ENCODE peak calls at places on chromosomes 5 and 9, in five cellular contexts. J, N, K, Q and R are unnamed samples.

GRCh38 chr9:126667190-126668055 is 53.7 kb downstream of the LMX1B start:
- DNase-seq in J (no peak), N (no peak), K (no peak), Q (no peak), R (no peak)

GRCh38 chr5:157976429-157976828 is 117.5 kb upstream of the CLINT1 start:
- DNase-seq in J (no peak), N (no peak), K (no peak), Q (no peak), R (no peak)

GRCh38 chr5:6190838-6191237 is 187.5 kb downstream of the MED10 start:
- DNase-seq in J (no peak), N (no peak), K (no peak), Q (no peak), R (no peak)

GRCh38 chr5:109247943-109248342 is 161.8 kb downstream of the PJA2 start:
- DNase-seq in J (no peak), N (no peak), K (no peak), Q (no peak), R (no peak)

GRCh38 chr5:159214486-159215271 is 5.3 kb upstream of the RNF145 start:
- DNase-seq in J (no peak), N (no peak), K (no peak), Q (no peak), R (no peak)

GRCh38 chr9:89871871-89872331 is 267.1 kb downstream of the GADD45G start:
- DNase-seq in J (no peak), N (no peak), K (peak; percentile 34), Q (no peak), R (no peak)

GRCh38 chr5:53253421-53253871 is 143.9 kb upstream of the MOCS2 start:
- DNase-seq in J (no peak), N (no peak), K (no peak), Q (no peak), R (no peak)

GRCh38 chr5:132497488-132497997 is 7.0 kb upstream of the IRF1 start:
- DNase-seq in J (no peak), N (no peak), K (peak; percentile 51), Q (peak; percentile 28), R (peak; percentile 91)

GRCh38 chr5:131104169-131104775 is 60.8 kb downstream of the HINT1 start:
- DNase-seq in J (no peak), N (no peak), K (no peak), Q (no peak), R (no peak)

GRCh38 chr9:86714976-86715375 is 232.3 kb downstream of the GAS1 start:
- DNase-seq in J (no peak), N (no peak), K (no peak), Q (no peak), R (no peak)

GRCh38 chr5:150119421-150120061 is 33.2 kb upstream of the CSF1R start:
- DNase-seq in J (no peak), N (no peak), K (peak; percentile 43), Q (no peak), R (no peak)

GRCh38 chr5:76403963-76404693 is 1.0 kb downstream of the IQGAP2 start:
- DNase-seq in J (no peak), N (peak; percentile 55), K (peak; percentile 83), Q (peak; percentile 34), R (no peak)

GRCh38 chr5:65446682-65447081 is 35.0 kb downstream of the ADAMTS6 start:
- DNase-seq in J (no peak), N (no peak), K (no peak), Q (no peak), R (no peak)

GRCh38 chr9:92186631-92187030 is 71.4 kb upstream of the SPTLC1 start:
- DNase-seq in J (no peak), N (no peak), K (no peak), Q (no peak), R (no peak)

GRCh38 chr5:149271195-149271716 is 403 bp upstream of the AFAP1L1 start:
- DNase-seq in J (no peak), N (peak; percentile 82), K (no peak), Q (no peak), R (no peak)

GRCh38 chr5:140882591-140882899 is 621 bp downstream of the PCDHA13 start:
- DNase-seq in J (peak; percentile 46), N (peak; percentile 73), K (no peak), Q (no peak), R (no peak)

GRCh38 chr5:148697177-148697820 is 43.0 kb upstream of the HTR4 start:
- DNase-seq in J (no peak), N (no peak), K (no peak), Q (no peak), R (no peak)

GRCh38 chr9:88742483-88742882 is 207.5 kb downstream of the NXNL2 start:
- DNase-seq in J (no peak), N (no peak), K (no peak), Q (no peak), R (no peak)

DNA sequence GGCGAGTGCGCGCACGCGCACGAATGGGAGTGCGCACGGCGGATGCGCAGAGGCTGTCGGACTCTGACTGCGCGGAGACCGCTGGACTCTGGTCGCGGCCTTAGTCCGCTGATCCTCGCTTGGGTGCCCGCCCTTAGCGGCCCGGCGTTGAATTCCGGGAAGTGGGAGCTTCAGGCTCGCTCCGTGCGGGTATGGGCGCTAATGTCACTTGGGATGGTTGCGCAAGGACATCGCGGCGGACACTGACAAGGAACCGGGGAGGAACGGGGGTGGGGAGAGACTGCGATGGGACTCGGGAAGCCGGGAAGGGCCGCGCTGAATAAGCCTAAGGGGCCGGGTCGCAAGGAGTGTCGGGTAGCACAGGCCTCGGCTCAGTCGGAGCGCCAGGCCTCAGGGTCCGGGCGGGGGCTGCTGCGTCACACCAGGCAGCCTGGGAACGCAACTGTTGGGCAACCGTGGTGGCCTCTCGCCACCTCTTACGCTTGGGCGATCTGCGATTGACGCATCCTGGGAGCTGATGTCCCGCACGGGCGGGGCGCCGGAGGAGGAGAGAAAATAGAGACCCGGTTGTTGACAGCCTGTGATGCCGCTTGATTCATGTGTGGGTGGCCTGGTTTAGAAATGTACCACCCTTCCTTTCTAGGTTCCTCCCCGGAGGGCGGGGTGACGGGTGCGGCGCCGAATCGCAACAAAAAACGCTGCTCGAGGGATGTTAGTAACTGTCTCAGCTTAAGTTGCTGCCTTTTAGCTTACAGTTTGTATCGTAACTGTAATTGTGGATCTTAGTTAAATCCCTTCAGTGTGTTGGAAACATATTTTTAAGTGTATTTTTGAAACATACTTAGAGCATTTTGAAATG is 545 bp upstream of the CHD1 start:
- DNase-seq in J (peak; percentile 90), N (peak; percentile 88), K (peak; percentile 91), Q (peak; percentile 87), R (peak; percentile 78)
- TF ChIP-seq POLR2A in J (peak; percentile 9), N (no peak), K (peak; percentile 90), Q (peak; percentile 88), R (peak; percentile 69)

GRCh38 chr9:75087824-75088645 is at the start of the genes NMRK1 and OSTF1:
- DNase-seq in J (peak; percentile 90), N (peak; percentile 89), K (peak; percentile 97), Q (peak; percentile 95), R (peak; percentile 97)
- TF ChIP-seq POLR2A in J (peak; percentile 70), N (peak; percentile 66), K (peak; percentile 98), Q (peak; percentile 92), R (peak; percentile 84)

DNA sequence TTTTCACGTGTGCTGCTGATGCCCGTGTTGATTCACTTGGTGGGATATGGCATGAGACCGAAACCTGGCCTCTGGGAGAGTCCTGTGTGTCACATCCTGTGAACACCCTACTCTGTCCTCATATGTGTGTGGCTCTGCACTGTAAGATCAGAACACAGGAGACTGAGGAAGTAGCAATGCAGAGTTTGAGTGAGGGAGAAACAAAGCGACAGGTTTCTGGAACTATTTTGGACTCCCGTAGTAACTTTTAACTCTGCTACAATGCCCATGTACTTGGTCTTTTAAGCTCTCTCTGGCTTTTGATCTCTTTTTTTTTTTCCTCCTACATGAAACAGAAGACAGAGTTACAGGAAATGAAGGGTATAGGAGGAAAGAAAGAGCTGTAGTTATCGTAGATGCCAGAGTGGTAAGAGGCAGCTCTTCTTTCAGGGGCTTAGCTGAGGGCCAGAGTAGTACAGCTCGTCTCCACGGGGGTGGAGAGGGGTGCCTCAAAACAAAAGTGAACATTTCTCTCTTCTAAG is 26.6 kb downstream of the GRAMD2B start:
- DNase-seq in J (no peak), N (no peak), K (no peak), Q (no peak), R (peak; percentile 26)
- TF ChIP-seq POLR2A in J (no peak), N (no peak), K (peak; percentile 49), Q (no peak), R (no peak)

DNA sequence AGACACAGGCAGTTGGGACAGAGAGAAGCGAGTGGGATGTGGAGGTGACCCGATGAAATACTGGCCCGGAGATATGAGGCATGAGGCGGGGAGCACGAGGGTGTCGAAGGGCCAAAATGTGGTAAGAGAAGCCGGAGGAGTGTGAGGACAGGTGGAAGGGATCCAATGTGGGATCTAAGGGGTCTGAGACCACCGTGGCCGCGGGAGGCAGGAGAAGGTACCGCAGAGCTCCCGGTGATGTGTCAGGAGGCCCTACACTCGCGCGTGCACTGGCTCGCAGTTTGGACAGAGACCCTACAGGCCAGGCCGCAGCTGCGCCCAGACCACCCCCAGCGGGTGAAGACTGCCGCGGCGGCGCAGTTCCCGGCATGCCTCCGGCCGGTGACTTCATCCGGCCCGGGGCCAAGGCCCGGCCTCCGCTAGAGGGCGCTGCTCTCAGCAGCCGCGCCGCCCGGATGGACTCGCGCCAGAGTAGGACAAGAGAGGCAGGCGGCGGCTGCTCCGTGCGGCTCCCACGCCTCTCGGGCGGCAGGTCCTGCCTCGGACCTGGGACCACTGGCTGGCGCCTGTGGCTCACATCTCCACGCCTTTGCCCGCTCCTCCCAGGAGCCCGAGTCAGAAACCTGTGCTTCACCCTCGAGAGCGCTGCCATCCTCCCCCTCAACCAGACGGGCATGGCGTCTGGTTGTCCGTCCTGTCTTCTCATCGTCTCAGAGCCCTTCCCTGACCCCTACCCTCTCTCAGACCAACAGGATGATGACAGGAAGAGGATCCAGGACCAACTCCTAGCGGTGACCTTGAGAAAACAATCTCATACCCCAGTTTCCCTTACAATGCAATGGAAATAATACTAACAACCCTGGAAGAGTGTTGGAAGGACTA is 35.4 kb upstream of the STING1 start:
- DNase-seq in J (peak; percentile 51), N (peak; percentile 97), K (peak; percentile 95), Q (peak; percentile 91), R (peak; percentile 87)
- TF ChIP-seq POLR2A in J (peak; percentile 73), N (no peak), K (peak; percentile 62), Q (peak; percentile 67), R (peak; percentile 71)

GRCh38 chr5:38166832-38167231 is 91.5 kb upstream of the EGFLAM start:
- DNase-seq in J (no peak), N (no peak), K (no peak), Q (no peak), R (no peak)

GRCh38 chr5:38168029-38168428 is 90.3 kb upstream of the EGFLAM start:
- DNase-seq in J (no peak), N (no peak), K (no peak), Q (no peak), R (no peak)

GRCh38 chr5:38164776-38165399 is 93.5 kb upstream of the EGFLAM start:
- DNase-seq in J (no peak), N (no peak), K (no peak), Q (no peak), R (no peak)

GRCh38 chr5:38165435-38165834 is 92.9 kb upstream of the EGFLAM start:
- DNase-seq in J (no peak), N (no peak), K (no peak), Q (no peak), R (no peak)

GRCh38 chr5:38167562-38167996 is 90.8 kb upstream of the EGFLAM start:
- DNase-seq in J (no peak), N (peak; percentile 50), K (no peak), Q (peak; percentile 77), R (no peak)
- TF ChIP-seq POLR2A in J (no peak), N (no peak), K (no peak), Q (no peak), R (no peak)